ENCODE peak calls at places on chromosomes 16 and 17, in nine cellular contexts. R is transverse colon; W is BE2C; G is dermis microvascular lymphatic vessel endothelial cell; B is BJ; Q is smooth muscle cell of the brain vasculature; A is iPS DF 6.9; Z is glutamatergic neuron; E is CD8-positive, alpha-beta memory T cell. U is an unnamed sample.

GRCh38 chr16:8951447-8952280 is 12.0 kb downstream of the USP7 start:
- DNase-seq in R (no peak), W (no peak), G (no peak), B (no peak), Q (no peak), A (no peak), Z (no peak), E (no peak), U (no peak)

GRCh38 chr16:2912330-2913199 is 834 bp downstream of the FLYWCH1 start:
- DNase-seq in R (peak), W (no peak), G (peak), B (no peak), Q (peak), A (no peak), Z (peak), E (peak), U (peak)

GRCh38 chr17:77266891-77267341 is 126.1 kb downstream of the SEC14L1 start:
- DNase-seq in R (no peak), W (no peak), G (no peak), B (no peak), Q (no peak), A (no peak), Z (peak), E (no peak), U (no peak)

GRCh38 chr16:66983033-66983432 is 5.4 kb upstream of the CES4A start:
- DNase-seq in R (no peak), W (no peak), G (no peak), B (no peak), Q (no peak), A (no peak), Z (no peak), E (no peak), U (no peak)

GRCh38 chr16:74752756-74753155 is 21.9 kb downstream of the FA2H start:
- DNase-seq in R (no peak), W (no peak), G (no peak), B (no peak), Q (no peak), A (no peak), Z (no peak), E (no peak), U (no peak)

GRCh38 chr16:48232459-48233040 is 11.6 kb upstream of the LONP2 start:
- DNase-seq in R (no peak), W (no peak), G (no peak), B (no peak), Q (no peak), A (no peak), Z (no peak), E (no peak), U (no peak)

GRCh38 chr17:55582910-55583309 is 71.7 kb upstream of the SMIM36 start:
- DNase-seq in R (no peak), W (no peak), G (no peak), B (no peak), Q (no peak), A (no peak), Z (no peak), E (no peak), U (no peak)

GRCh38 chr17:3755335-3756030 is 31.8 kb downstream of the HASPIN start:
- DNase-seq in R (no peak), W (no peak), G (no peak), B (no peak), Q (no peak), A (no peak), Z (no peak), E (no peak), U (no peak)

GRCh38 chr17:43927101-43927935 is 15.0 kb downstream of the PPY start:
- DNase-seq in R (peak), W (no peak), G (no peak), B (no peak), Q (no peak), A (no peak), Z (peak), E (no peak), U (peak)

GRCh38 chr17:77033892-77034404 is 106.8 kb upstream of the SEC14L1 start:
- DNase-seq in R (no peak), W (no peak), G (no peak), B (no peak), Q (no peak), A (no peak), Z (no peak), E (no peak), U (peak)

GRCh38 chr17:21376835-21377690 is 906 bp downstream of the KCNJ12 start:
- DNase-seq in R (no peak), W (peak), G (no peak), B (no peak), Q (no peak), A (no peak), Z (peak), E (no peak), U (peak)

GRCh38 chr16:3013998-3014690 is 1.4 kb downstream of the CLDN9 start:
- DNase-seq in R (no peak), W (no peak), G (no peak), B (no peak), Q (no peak), A (no peak), Z (no peak), E (no peak), U (no peak)

GRCh38 chr17:63918305-63918704 is 334 bp downstream of the GH1 start:
- DNase-seq in R (no peak), W (no peak), G (no peak), B (no peak), Q (no peak), A (no peak), Z (no peak), E (no peak), U (no peak)

GRCh38 chr16:8828541-8829165 is 31.0 kb downstream of the PMM2 start:
- DNase-seq in R (no peak), W (no peak), G (no peak), B (no peak), Q (no peak), A (no peak), Z (no peak), E (no peak), U (no peak)

GRCh38 chr16:69417537-69418199 is 6.8 kb upstream of the CYB5B start:
- DNase-seq in R (no peak), W (no peak), G (no peak), B (no peak), Q (no peak), A (no peak), Z (no peak), E (no peak), U (no peak)